ENCODE peak calls at places on chromosomes 2 and 18, in four cellular contexts. U is progenitor cell of endocrine pancreas, O is RWPE1, M is retina. D is an unnamed sample.

GRCh38 chr2:142863485-142863921 is 14.0 kb upstream of the KYNU start:
- DNase-seq in U (no peak), O (no peak), M (no peak), D (no peak)

GRCh38 chr2:213316001-213316735 is 31.9 kb downstream of the SPAG16 start:
- DNase-seq in U (no peak), O (no peak), M (no peak), D (no peak)

GRCh38 chr2:172357442-172357841 is 69.9 kb upstream of the ITGA6 start:
- DNase-seq in U (no peak), O (no peak), M (no peak), D (no peak)

GRCh38 chr2:162989507-162989906 is 150.9 kb upstream of the KCNH7 start:
- DNase-seq in U (no peak), O (no peak), M (no peak), D (no peak)

GRCh38 chr2:149908731-149909690 is 321.4 kb upstream of the MMADHC start:
- DNase-seq in U (no peak), O (no peak), M (no peak), D (no peak)

GRCh38 chr2:2655451-2655850 is 324.4 kb upstream of the MYT1L start:
- DNase-seq in U (no peak), O (no peak), M (no peak), D (no peak)

GRCh38 chr2:119306196-119306590 is 60.4 kb downstream of the C2orf76 start:
- DNase-seq in U (no peak), O (no peak), M (no peak), D (no peak)

GRCh38 chr18:37519506-37520135 is 46.0 kb downstream of the CELF4 start:
- DNase-seq in U (no peak), O (no peak), M (no peak), D (no peak)

GRCh38 chr2:215728504-215729065 is 284.8 kb downstream of the MREG start:
- DNase-seq in U (no peak), O (peak; percentile 28), M (no peak), D (no peak)

GRCh38 chr2:120886534-120886961 is 150.9 kb downstream of the GLI2 start:
- DNase-seq in U (no peak), O (no peak), M (no peak), D (no peak)

GRCh38 chr2:71790261-71791038 is 337.1 kb downstream of the DYSF start:
- DNase-seq in U (no peak), O (no peak), M (no peak), D (no peak)

GRCh38 chr2:206783718-206784117 is 18.3 kb downstream of the FASTKD2 start:
- DNase-seq in U (no peak), O (no peak), M (no peak), D (no peak)

GRCh38 chr2:53021828-53022227 is 745.8 kb upstream of the CHAC2 start:
- DNase-seq in U (no peak), O (no peak), M (no peak), D (no peak)

GRCh38 chr18:37400832-37401231 is 164.8 kb downstream of the CELF4 start:
- DNase-seq in U (no peak), O (no peak), M (peak; percentile 53), D (no peak)

GRCh38 chr18:24395049-24395780 is 2.4 kb downstream of the OSBPL1A start:
- DNase-seq in U (no peak), O (no peak), M (no peak), D (no peak)

GRCh38 chr2:237979331-237979730 is 12.5 kb downstream of the UBE2F start:
- DNase-seq in U (no peak), O (no peak), M (no peak), D (no peak)

GRCh38 chr2:146669735-146670134 is 1175.1 kb upstream of the ACVR2A start:
- DNase-seq in U (no peak), O (no peak), M (no peak), D (no peak)

GRCh38 chr2:67243919-67244318 is 153.2 kb upstream of the ETAA1 start:
- DNase-seq in U (no peak), O (no peak), M (no peak), D (no peak)

GRCh38 chr2:46909771-46910419 is 5.7 kb downstream of the MCFD2 start:
- DNase-seq in U (no peak), O (peak; percentile 71), M (no peak), D (no peak)

GRCh38 chr18:8367217-8367988 is 241.8 kb upstream of the RAB12 start:
- DNase-seq in U (peak; percentile 40), O (peak; percentile 23), M (peak; percentile 81), D (peak; percentile 79)